ENCODE peak calls at places on chromosome 17, in seven cellular contexts. I, C, B, O, M, W and L are unnamed samples.

GRCh38 chr17:83180996-83181481 is 101.6 kb downstream of the METRNL start:
- DNase-seq in B (no peak), C (no peak), O (peak), W (no peak), I (no peak), M (no peak), L (no peak)

GRCh38 chr17:28133562-28133970 is 91.1 kb downstream of the NLK start:
- DNase-seq in M (peak), I (peak), C (peak), O (no peak), B (no peak), W (no peak), L (peak)

GRCh38 chr17:78679495-78680395 is 102.3 kb downstream of the CYTH1 start:
- DNase-seq in B (no peak), O (no peak), C (no peak), I (no peak), M (no peak), W (no peak), L (no peak)

GRCh38 chr17:40779181-40779909 is 3.0 kb downstream of the KRT27 start:
- DNase-seq in W (no peak), M (peak), O (no peak), I (no peak), B (no peak), C (no peak), L (no peak)

GRCh38 chr17:40209404-40210093 is 9.6 kb upstream of the WIPF2 start:
- DNase-seq in B (no peak), C (no peak), O (no peak), W (no peak), I (peak), M (no peak), L (no peak)

GRCh38 chr17:1077536-1078061 is 80.7 kb downstream of the TIMM22 start:
- DNase-seq in M (no peak), B (no peak), I (no peak), W (no peak), C (no peak), O (no peak), L (no peak)

GRCh38 chr17:37614391-37614790 is 5.2 kb upstream of the SYNRG start:
- DNase-seq in M (peak), I (peak), O (no peak), W (no peak), B (no peak), C (peak), L (peak)

GRCh38 chr17:80029235-80029974 is 6.3 kb downstream of the TBC1D16 start:
- DNase-seq in M (peak), B (no peak), I (peak), W (no peak), C (peak), O (peak), L (peak)

GRCh38 chr17:41563607-41564006 is 8.3 kb downstream of the KRT9 start:
- DNase-seq in B (no peak), I (no peak), O (no peak), W (no peak), M (no peak), C (no peak), L (no peak)

GRCh38 chr17:69468211-69468610 is 53.7 kb downstream of the MAP2K6 start:
- DNase-seq in M (no peak), I (no peak), W (no peak), O (no peak), B (no peak), C (no peak), L (no peak)

GRCh38 chr17:38867179-38867994 is 2.5 kb upstream of the LASP1 start:
- DNase-seq in B (peak), C (peak), M (peak), W (peak), I (peak), O (peak), L (peak)

GRCh38 chr17:57412520-57413096 is 156.3 kb downstream of the MSI2 start:
- DNase-seq in O (no peak), I (no peak), B (no peak), M (no peak), C (no peak), W (no peak), L (no peak)

GRCh38 chr17:14197582-14197981 is 39.1 kb downstream of the CDRT15 start:
- DNase-seq in C (no peak), B (no peak), W (no peak), O (no peak), M (no peak), I (no peak), L (no peak)

GRCh38 chr17:43661699-43662431 is at the start of gene MEOX1:
- DNase-seq in M (peak), I (peak), C (peak), B (no peak), W (no peak), O (no peak), L (peak)

GRCh38 chr17:40247926-40248495 is 28.9 kb downstream of the WIPF2 start:
- DNase-seq in C (peak), B (no peak), I (no peak), M (no peak), O (no peak), W (no peak), L (no peak)

GRCh38 chr17:57305918-57306317 is 49.6 kb downstream of the MSI2 start:
- DNase-seq in O (no peak), M (peak), C (peak), I (peak), W (no peak), B (no peak), L (peak)

GRCh38 chr17:34082404-34082803 is 172.7 kb upstream of the CCL2 start:
- DNase-seq in O (no peak), I (no peak), W (no peak), C (no peak), M (no peak), B (no peak), L (no peak)

GRCh38 chr17:17401271-17401781 is 75.5 kb upstream of the MED9 start:
- DNase-seq in C (peak), M (no peak), O (no peak), I (peak), B (no peak), W (no peak), L (peak)

GRCh38 chr17:44389281-44389680 is at the start of gene ITGA2B:
- DNase-seq in O (no peak), B (no peak), C (no peak), W (no peak), M (no peak), I (no peak), L (no peak)

GRCh38 chr17:77738666-77739531 is 219.6 kb upstream of the TNRC6C start:
- DNase-seq in B (no peak), C (peak), O (no peak), M (no peak), I (peak), W (no peak), L (no peak)

GRCh38 chr17:57419940-57420522 is 163.7 kb downstream of the MSI2 start:
- DNase-seq in C (no peak), I (peak), W (no peak), M (no peak), O (no peak), B (no peak), L (no peak)

GRCh38 chr17:74738051-74738996 is 1.3 kb downstream of the RAB37 start:
- DNase-seq in B (no peak), M (no peak), O (no peak), C (no peak), I (no peak), W (no peak), L (no peak)

GRCh38 chr17:81676906-81677305 is 6.7 kb downstream of the ARL16 start:
- DNase-seq in M (no peak), C (no peak), B (no peak), O (no peak), I (no peak), W (no peak), L (no peak)

GRCh38 chr17:64653325-64653984 is 8.7 kb downstream of the SMURF2 start:
- DNase-seq in I (peak), O (no peak), C (peak), M (peak), W (no peak), B (no peak), L (peak)

GRCh38 chr17:4557626-4558310 is 2.6 kb upstream of the MYBBP1A start:
- DNase-seq in O (no peak), M (no peak), I (no peak), B (no peak), W (no peak), C (no peak), L (no peak)

GRCh38 chr17:69059458-69060205 is 1.1 kb downstream of the ABCA9 start:
- DNase-seq in I (no peak), B (no peak), C (peak), O (no peak), W (no peak), M (no peak), L (no peak)

GRCh38 chr17:37506678-37507077 is 17.0 kb downstream of the DUSP14 start:
- DNase-seq in W (peak), I (peak), M (peak), B (no peak), C (peak), O (no peak), L (peak)

GRCh38 chr17:64491034-64491860 is 5.6 kb downstream of the POLG2 start:
- DNase-seq in W (peak), C (peak), B (no peak), O (no peak), M (peak), I (no peak), L (peak)

GRCh38 chr17:28334666-28335200 is 539 bp downstream of the IFT20 start:
- DNase-seq in O (no peak), M (peak), B (no peak), C (no peak), W (no peak), I (no peak), L (peak)

GRCh38 chr17:1714980-1715802 is 5.0 kb upstream of the TLCD2 start:
- DNase-seq in I (peak), C (peak), B (peak), O (peak), W (peak), M (peak), L (peak)

GRCh38 chr17:67260051-67260987 is 15.3 kb upstream of the HELZ start:
- DNase-seq in I (peak), B (no peak), O (peak), W (no peak), M (peak), C (peak), L (peak)

GRCh38 chr17:28726396-28726911 is 421 bp upstream of the TLCD1 start:
- DNase-seq in W (peak), B (peak), O (peak), C (peak), I (peak), M (no peak), L (peak)